ENCODE peak calls at places on chromosomes 1 and 21, in six cellular contexts. R is AG09319, Q is activated T-helper 1 cell treated with Interleukin-2 at 50 U/mL for 16 hours, X is Calu3, S is ascending aorta, J is substantia nigra. W is an unnamed sample.

GRCh38 chr1:73998348-73998959 is 199.5 kb downstream of the LRRIQ3 start:
- DNase-seq in J (no peak), Q (no peak), S (no peak), X (no peak), R (no peak), W (no peak)

GRCh38 chr1:27760411-27760810 is 12.6 kb upstream of the STX12 start:
- DNase-seq in Q (no peak), S (no peak), X (no peak), R (no peak), J (no peak), W (no peak)

GRCh38 chr1:55478742-55479141 is 263.6 kb upstream of the USP24 start:
- DNase-seq in J (no peak), X (no peak), R (no peak), S (no peak), Q (no peak), W (no peak)

GRCh38 chr1:235011064-235011598 is 117.5 kb downstream of the TOMM20 start:
- DNase-seq in J (no peak), Q (peak), X (no peak), S (peak), R (no peak), W (no peak)

GRCh38 chr1:202266061-202266765 is 72.6 kb downstream of the LGR6 start:
- DNase-seq in X (no peak), R (no peak), Q (no peak), J (no peak), S (peak), W (no peak)

GRCh38 chr1:8364528-8365442 is 46.9 kb downstream of the SLC45A1 start:
- DNase-seq in X (no peak), R (no peak), Q (no peak), S (peak), J (no peak), W (no peak)

GRCh38 chr1:84888753-84889152 is 4.3 kb downstream of the LPAR3 start:
- DNase-seq in Q (no peak), R (no peak), S (no peak), X (no peak), J (no peak), W (no peak)

GRCh38 chr1:152745289-152745704 is 12.5 kb upstream of the KPRP start:
- DNase-seq in X (peak), S (no peak), R (no peak), Q (no peak), J (no peak), W (no peak)

GRCh38 chr1:228863776-228864175 is 128.5 kb downstream of the RHOU start:
- DNase-seq in J (no peak), R (no peak), S (no peak), X (no peak), Q (no peak), W (no peak)

GRCh38 chr1:205578780-205579571 is 52.8 kb downstream of the ELK4 start:
- DNase-seq in S (peak), J (no peak), X (peak), R (no peak), Q (no peak), W (no peak)

GRCh38 chr1:190904091-190904695 is 426.5 kb upstream of the BRINP3 start:
- DNase-seq in J (no peak), S (no peak), Q (no peak), R (no peak), X (no peak), W (no peak)

GRCh38 chr1:94274561-94274960 is 37.2 kb upstream of the ARHGAP29 start:
- DNase-seq in R (no peak), X (no peak), Q (no peak), S (no peak), J (no peak), W (no peak)

GRCh38 chr1:79501153-79501552 is 494.6 kb upstream of the ADGRL4 start:
- DNase-seq in Q (no peak), S (no peak), J (no peak), R (no peak), X (no peak), W (no peak)

GRCh38 chr21:42746593-42747266 is 93.3 kb downstream of the PDE9A start:
- DNase-seq in X (no peak), J (peak), Q (peak), R (no peak), S (peak), W (no peak)

GRCh38 chr1:38803647-38804046 is 55.9 kb downstream of the RRAGC start:
- DNase-seq in J (no peak), R (no peak), S (no peak), Q (no peak), X (no peak), W (no peak)

GRCh38 chr21:33940846-33941245 is 25.2 kb upstream of the ATP5PO start:
- DNase-seq in J (no peak), R (no peak), X (no peak), Q (no peak), S (no peak), W (no peak)

GRCh38 chr1:107782192-107782845 is 182.7 kb downstream of the VAV3 start:
- DNase-seq in S (no peak), J (no peak), R (peak), Q (no peak), X (peak), W (peak)

GRCh38 chr1:233132445-233132844 is 163.1 kb downstream of the PCNX2 start:
- DNase-seq in S (no peak), R (no peak), J (no peak), X (no peak), Q (no peak), W (no peak)

GRCh38 chr21:41345934-41346685 is 15.7 kb upstream of the MX2 start:
- DNase-seq in X (no peak), S (no peak), Q (no peak), R (no peak), J (no peak), W (no peak)

GRCh38 chr21:41879190-41879998 is at the start of gene PRDM15:
- DNase-seq in S (peak), Q (peak), X (peak), R (peak), J (peak), W (no peak)

GRCh38 chr1:94039871-94040569 is 80.9 kb downstream of the ABCA4 start:
- DNase-seq in X (no peak), S (no peak), Q (no peak), J (no peak), R (no peak), W (no peak)

GRCh38 chr1:162996261-162996660 is 72.9 kb upstream of the RGS4 start:
- DNase-seq in R (no peak), Q (no peak), J (no peak), S (no peak), X (no peak), W (no peak)

GRCh38 chr1:24912359-24913273 is 17.5 kb downstream of the RUNX3 start:
- DNase-seq in R (no peak), S (no peak), J (no peak), X (no peak), Q (no peak), W (no peak)

GRCh38 chr1:201714542-201715276 is 114.2 kb upstream of the IPO9 start:
- DNase-seq in Q (no peak), X (peak), J (no peak), S (peak), R (peak), W (peak)

GRCh38 chr21:45562965-45563364 is 20.7 kb upstream of the SLC19A1 start:
- DNase-seq in Q (no peak), S (no peak), X (no peak), R (no peak), J (no peak), W (peak)

GRCh38 chr1:41728403-41729202 is 190.1 kb downstream of the HIVEP3 start:
- DNase-seq in S (no peak), Q (no peak), R (no peak), J (peak), X (no peak), W (no peak)

GRCh38 chr1:56284933-56285332 is 294.4 kb downstream of the PLPP3 start:
- DNase-seq in S (no peak), J (no peak), R (peak), Q (no peak), X (peak), W (peak)

GRCh38 chr1:186033744-186034345 is 299.7 kb downstream of the HMCN1 start:
- DNase-seq in R (no peak), S (no peak), J (no peak), X (no peak), Q (no peak), W (no peak)

W was measured in GM04503.